ENCODE peak calls at places on chromosomes 6 and 20, in ten cellular contexts. C, P, M, I, O, D, U, B, E and S are unnamed samples.

GRCh38 chr6:84033523-84034451 is at the start of gene MRAP2:
- DNase-seq in C (peak), P (no peak), M (no peak), I (peak), O (no peak), D (no peak), U (peak), B (no peak), E (peak), S (peak)

GRCh38 chr6:105429676-105430075 is 26.8 kb upstream of the PREP start:
- DNase-seq in C (peak), P (no peak), M (no peak), I (peak), O (no peak), D (no peak), U (no peak), B (no peak), E (no peak), S (no peak)

GRCh38 chr6:24658573-24659511 is 7.9 kb downstream of the TDP2 start:
- DNase-seq in C (peak), P (no peak), M (no peak), I (peak), O (no peak), D (no peak), U (no peak), B (no peak), E (no peak), S (peak)

GRCh38 chr6:20811112-20811746 is 277.0 kb downstream of the CDKAL1 start:
- DNase-seq in C (peak), P (no peak), M (peak), I (peak), O (no peak), D (peak), U (peak), B (no peak), E (no peak), S (peak)

GRCh38 chr6:150881911-150882481 is 16.5 kb downstream of the MTHFD1L start:
- DNase-seq in C (peak), P (no peak), M (no peak), I (peak), O (peak), D (peak), U (peak), B (no peak), E (no peak), S (no peak)

GRCh38 chr6:5684320-5684719 is 322.4 kb downstream of the NRN1 start:
- DNase-seq in C (peak), P (no peak), M (no peak), I (no peak), O (no peak), D (no peak), U (no peak), B (no peak), E (no peak), S (no peak)

GRCh38 chr6:150395388-150396009 is 26.7 kb downstream of the IYD start:
- DNase-seq in C (peak), P (no peak), M (peak), I (peak), O (no peak), D (peak), U (peak), B (peak), E (peak), S (peak)

GRCh38 chr6:71107935-71108420 is 151.1 kb upstream of the B3GAT2 start:
- DNase-seq in C (peak), P (no peak), M (peak), I (peak), O (no peak), D (peak), U (no peak), B (no peak), E (no peak), S (no peak)

GRCh38 chr20:31675828-31676533 is 38.3 kb downstream of the COX4I2 start:
- DNase-seq in C (no peak), P (peak), M (peak), I (peak), O (no peak), D (no peak), U (peak), B (peak), E (no peak), S (no peak)

GRCh38 chr6:154766993-154767392 is 33.8 kb downstream of the SCAF8 start:
- DNase-seq in C (peak), P (no peak), M (no peak), I (peak), O (no peak), D (no peak), U (no peak), B (no peak), E (no peak), S (no peak)

GRCh38 chr6:119626884-119627619 is 277.5 kb upstream of the MAN1A1 start:
- DNase-seq in C (no peak), P (no peak), M (no peak), I (no peak), O (no peak), D (no peak), U (no peak), B (no peak), E (no peak), S (no peak)

GRCh38 chr6:30500421-30501069 is 11.2 kb downstream of the HLA-E start:
- DNase-seq in C (peak), P (no peak), M (no peak), I (peak), O (no peak), D (no peak), U (no peak), B (no peak), E (no peak), S (peak)

GRCh38 chr6:150124235-150124634 is 18.6 kb upstream of the PPP1R14C start:
- DNase-seq in C (no peak), P (no peak), M (no peak), I (no peak), O (no peak), D (no peak), U (no peak), B (no peak), E (no peak), S (no peak)

GRCh38 chr6:10449751-10450150 is 34.9 kb upstream of the TFAP2A start:
- DNase-seq in C (no peak), P (no peak), M (peak), I (peak), O (no peak), D (no peak), U (no peak), B (no peak), E (no peak), S (no peak)

GRCh38 chr20:1269850-1270249 is 3.8 kb downstream of the SNPH start:
- DNase-seq in C (no peak), P (no peak), M (no peak), I (no peak), O (no peak), D (no peak), U (no peak), B (no peak), E (no peak), S (no peak)

GRCh38 chr6:169292340-169293124 is 38.9 kb upstream of the THBS2 start:
- DNase-seq in C (peak), P (no peak), M (peak), I (peak), O (no peak), D (peak), U (no peak), B (no peak), E (no peak), S (no peak)

GRCh38 chr6:166697113-166697512 is 70.1 kb upstream of the RPS6KA2 start:
- DNase-seq in C (no peak), P (no peak), M (no peak), I (no peak), O (no peak), D (no peak), U (no peak), B (no peak), E (no peak), S (no peak)

GRCh38 chr6:29439006-29439405 is at the start of gene OR10C1:
- DNase-seq in C (no peak), P (no peak), M (no peak), I (no peak), O (no peak), D (no peak), U (no peak), B (no peak), E (no peak), S (no peak)

GRCh38 chr6:72933216-72933615 is 292.1 kb downstream of the KHDC1L start:
- DNase-seq in C (no peak), P (no peak), M (no peak), I (no peak), O (no peak), D (no peak), U (no peak), B (no peak), E (no peak), S (no peak)

GRCh38 chr6:112886415-112886814 is 539.3 kb downstream of the RFPL4B start:
- DNase-seq in C (no peak), P (no peak), M (no peak), I (no peak), O (no peak), D (no peak), U (no peak), B (no peak), E (no peak), S (no peak)

GRCh38 chr20:6040958-6041807 is 12.7 kb downstream of the LRRN4 start:
- DNase-seq in C (no peak), P (no peak), M (no peak), I (no peak), O (no peak), D (no peak), U (no peak), B (no peak), E (no peak), S (peak)

GRCh38 chr6:81553246-81553645 is 199.2 kb downstream of the TENT5A start:
- DNase-seq in C (peak), P (no peak), M (no peak), I (peak), O (no peak), D (no peak), U (no peak), B (no peak), E (no peak), S (no peak)

GRCh38 chr6:140546640-140547039 is 1172.2 kb upstream of the CITED2 start:
- DNase-seq in C (peak), P (no peak), M (no peak), I (peak), O (no peak), D (no peak), U (no peak), B (no peak), E (no peak), S (no peak)